ENCODE peak calls at places on chromosomes 16 and 17, in seven cellular contexts. K is effector CD4-positive, alpha-beta T cell; M is stimulated activated CD4-positive, alpha-beta T cell treated with anti-CD3 and anti-CD28 coated beads, Interleukin-4, amount 100 ng/mL, for 4 hours; N is activated CD4-positive, alpha-beta T cell treated with anti-CD3 and anti-CD28 coated beads, Interleukin-2, amount 50 U/mL, for 1 hour; Q is GM23338; P is HFF-Myc; I is hypothalamus. W is an unnamed sample.

GRCh38 chr17:50139950-50140885 is 10.3 kb upstream of the SAMD14 start:
- DNase-seq in K (peak), M (peak), N (peak), Q (peak), P (no peak), I (peak), W (peak)

GRCh38 chr17:82536220-82537201 is 17.0 kb downstream of the FOXK2 start:
- DNase-seq in K (no peak), M (no peak), N (no peak), Q (no peak), P (no peak), I (no peak), W (no peak)

GRCh38 chr16:70156207-70156978 is 17.2 kb upstream of the CLEC18C start:
- DNase-seq in K (no peak), M (no peak), N (no peak), Q (no peak), P (no peak), I (no peak), W (no peak)

GRCh38 chr16:31277659-31278260 is 18.0 kb downstream of the ITGAM start:
- DNase-seq in K (no peak), M (no peak), N (no peak), Q (no peak), P (no peak), I (no peak), W (no peak)

GRCh38 chr17:10369239-10369638 is 3.6 kb downstream of the MYH13 start:
- DNase-seq in K (no peak), M (no peak), N (no peak), Q (no peak), P (no peak), I (no peak), W (no peak)

GRCh38 chr16:84740596-84741071 is 40.8 kb downstream of the USP10 start:
- DNase-seq in K (no peak), M (no peak), N (no peak), Q (no peak), P (no peak), I (no peak), W (no peak)

GRCh38 chr17:49843774-49844350 is 4.0 kb downstream of the TAC4 start:
- DNase-seq in K (no peak), M (no peak), N (no peak), Q (peak), P (no peak), I (no peak), W (no peak)

GRCh38 chr17:83137523-83137922 is 58.1 kb downstream of the METRNL start:
- DNase-seq in K (no peak), M (no peak), N (no peak), Q (no peak), P (no peak), I (no peak), W (no peak)

GRCh38 chr16:84421938-84422220 is 53.5 kb downstream of the ATP2C2 start:
- DNase-seq in K (no peak), M (no peak), N (no peak), Q (no peak), P (no peak), I (no peak), W (no peak)

GRCh38 chr17:63278731-63279442 is 167.2 kb downstream of the CYB561 start:
- DNase-seq in K (no peak), M (no peak), N (no peak), Q (no peak), P (no peak), I (no peak), W (no peak)

GRCh38 chr17:17151962-17152361 is 54.2 kb downstream of the PLD6 start:
- DNase-seq in K (no peak), M (no peak), N (no peak), Q (no peak), P (peak), I (peak), W (no peak)

GRCh38 chr17:77919276-77919675 is 39.2 kb upstream of the TNRC6C start:
- DNase-seq in K (no peak), M (no peak), N (no peak), Q (no peak), P (no peak), I (no peak), W (no peak)

GRCh38 chr16:51845586-51845985 is 694.5 kb upstream of the SALL1 start:
- DNase-seq in K (no peak), M (no peak), N (no peak), Q (no peak), P (no peak), I (no peak), W (no peak)

GRCh38 chr16:22008215-22009142 is 568 bp downstream of the MOSMO start:
- DNase-seq in K (no peak), M (peak), N (peak), Q (peak), P (no peak), I (peak), W (peak)

GRCh38 chr17:27956601-27957445 is 63.7 kb upstream of the LYRM9 start:
- DNase-seq in K (no peak), M (no peak), N (no peak), Q (peak), P (no peak), I (no peak), W (no peak)

GRCh38 chr16:27903046-27903655 is 160.4 kb downstream of the GSG1L start:
- DNase-seq in K (no peak), M (no peak), N (no peak), Q (no peak), P (no peak), I (no peak), W (no peak)

GRCh38 chr17:32565401-32565800 is 78.6 kb downstream of the CDK5R1 start:
- DNase-seq in K (no peak), M (no peak), N (no peak), Q (no peak), P (no peak), I (no peak), W (no peak)

GRCh38 chr17:7864995-7865650 is 7.3 kb downstream of the CYB5D1 start:
- DNase-seq in K (no peak), M (no peak), N (no peak), Q (no peak), P (no peak), I (no peak), W (no peak)

GRCh38 chr16:85330694-85331188 is 218.5 kb upstream of the CIBAR2 start:
- DNase-seq in K (no peak), M (no peak), N (no peak), Q (peak), P (peak), I (no peak), W (no peak)

GRCh38 chr16:401468-402348 is at the start of gene DECR2:
- DNase-seq in K (peak), M (peak), N (peak), Q (peak), P (peak), I (peak), W (peak)

GRCh38 chr17:38779965-38780752 is 19.2 kb downstream of the PIP4K2B start:
- DNase-seq in K (no peak), M (no peak), N (no peak), Q (no peak), P (no peak), I (no peak), W (no peak)

W was measured in T-cell.